ENCODE peak calls at places on chromosomes 16 and 17, in four cellular contexts. R is head of caudate nucleus, U is EL, F is KBM-7. X is an unnamed sample.

GRCh38 chr17:63682981-63683380 is 16.9 kb downstream of the LIMD2 start:
- DNase-seq in R (no peak), F (no peak), U (no peak), X (no peak)

GRCh38 chr17:42647778-42648177 is 11.3 kb upstream of the TUBG2 start:
- DNase-seq in F (peak), U (no peak), R (no peak), X (no peak)

GRCh38 chr17:73901661-73902415 is 257.6 kb upstream of the SDK2 start:
- DNase-seq in F (peak), U (no peak), R (peak), X (peak)

GRCh38 chr17:27906238-27906603 is 13.1 kb upstream of the LYRM9 start:
- DNase-seq in U (no peak), F (no peak), R (no peak), X (no peak)

GRCh38 chr16:31697744-31698125 is 170.0 kb downstream of the AHSP start:
- DNase-seq in R (no peak), F (no peak), U (no peak), X (no peak)

GRCh38 chr16:72474511-72475123 is 302.7 kb upstream of the PMFBP1 start:
- DNase-seq in U (peak), F (no peak), R (no peak), X (no peak)

GRCh38 chr17:81967533-81968395 is 6.8 kb upstream of the NOTUM start:
- DNase-seq in U (peak), F (peak), R (peak), X (peak)

GRCh38 chr17:29621751-29622194 is 939 bp downstream of the CORO6 start:
- DNase-seq in F (no peak), U (peak), R (no peak), X (no peak)

GRCh38 chr17:74404218-74404617 is 27.7 kb upstream of the GPRC5C start:
- DNase-seq in R (no peak), F (no peak), U (no peak), X (no peak)

GRCh38 chr16:20946015-20946629 is 45.6 kb downstream of the LYRM1 start:
- DNase-seq in U (no peak), R (no peak), F (no peak), X (no peak)

GRCh38 chr16:57167951-57168350 is 17.9 kb downstream of the PSME3IP1 start:
- DNase-seq in F (peak), R (no peak), U (peak), X (no peak)

GRCh38 chr16:68978303-68978954 is 127.0 kb upstream of the HAS3 start:
- DNase-seq in F (no peak), R (no peak), U (no peak), X (no peak)

GRCh38 chr17:66636111-66636510 is 198.8 kb upstream of the CACNG5 start:
- DNase-seq in U (peak), R (no peak), F (no peak), X (no peak)

GRCh38 chr16:15996432-15997109 is 47.2 kb downstream of the ABCC1 start:
- DNase-seq in F (no peak), R (peak), U (peak), X (no peak)

GRCh38 chr16:80092686-80093085 is 448.1 kb upstream of the DYNLRB2 start:
- DNase-seq in R (no peak), F (no peak), U (peak), X (no peak)

GRCh38 chr17:8359769-8360168 is 16.7 kb downstream of the KRABD2 start:
- DNase-seq in R (peak), F (peak), U (peak), X (no peak)

GRCh38 chr16:11312718-11313492 is 31.8 kb upstream of the PRM1 start:
- DNase-seq in R (no peak), U (peak), F (no peak), X (peak)

GRCh38 chr17:69223809-69224208 is 4.8 kb downstream of the ABCA10 start:
- DNase-seq in R (no peak), F (no peak), U (peak), X (no peak)

GRCh38 chr17:18172528-18173278 is 10.9 kb upstream of the ALKBH5 start:
- DNase-seq in F (no peak), R (no peak), U (no peak), X (no peak)

GRCh38 chr16:57277586-57277985 is 6.9 kb downstream of the PLLP start:
- DNase-seq in R (no peak), U (peak), F (peak), X (peak)